ENCODE peak calls at places on chromosome 3, in nine cellular contexts. T is IMR-90, L is WTC11, Z is endothelial cell, D is glutamatergic neuron, E is AG09309, C is nephron progenitor cell, H is fibroblast of pulmonary artery, O is fibroblast of mammary gland. B is an unnamed sample.
A peak's percentile ranks its signal among the peaks of the same experiment; 100 is the strongest.

GRCh38 chr3:139629033-139629432 is 48.7 kb downstream of the NMNAT3 start:
- DNase-seq in T (peak; percentile 2), L (peak; percentile 52), Z (no peak), D (peak; percentile 28), E (no peak), C (no peak), H (peak; percentile 4), O (peak; percentile 10), B (no peak)

GRCh38 chr3:17489139-17489538 is 253.3 kb downstream of the TBC1D5 start:
- DNase-seq in T (peak; percentile 77), L (no peak), Z (no peak), D (no peak), E (no peak), C (no peak), H (peak; percentile 8), O (peak; percentile 68), B (no peak)

GRCh38 chr3:101979033-101979432 is 129.7 kb downstream of the NFKBIZ start:
- DNase-seq in T (no peak), L (no peak), Z (no peak), D (no peak), E (no peak), C (no peak), H (no peak), O (no peak), B (no peak)

GRCh38 chr3:195715583-195716266 is 5.1 kb upstream of the MUC20 start:
- DNase-seq in T (peak; percentile 57), L (no peak), Z (no peak), D (no peak), E (no peak), C (no peak), H (no peak), O (peak; percentile 76), B (no peak)

GRCh38 chr3:58090351-58090750 is 82.1 kb downstream of the FLNB start:
- DNase-seq in T (peak; percentile 86), L (no peak), Z (no peak), D (no peak), E (no peak), C (no peak), H (no peak), O (peak; percentile 45), B (no peak)

GRCh38 chr3:12796171-12797123 is at the start of gene CAND2:
- DNase-seq in T (peak; percentile 37), L (peak; percentile 48), Z (peak; percentile 40), D (peak; percentile 71), E (no peak), C (peak; percentile 75), H (peak; percentile 35), O (peak; percentile 36), B (peak; percentile 59)

GRCh38 chr3:172591876-172592771 is 68.9 kb upstream of the TNFSF10 start:
- DNase-seq in T (peak; percentile 16), L (no peak), Z (no peak), D (no peak), E (no peak), C (no peak), H (no peak), O (no peak), B (no peak)

GRCh38 chr3:59607628-59608027 is 557.8 kb upstream of the CFAP20DC start:
- DNase-seq in T (peak; percentile 16), L (no peak), Z (no peak), D (no peak), E (no peak), C (no peak), H (peak; percentile 6), O (peak; percentile 49), B (no peak)

GRCh38 chr3:197748597-197749314 is 927 bp upstream of the FYTTD1 start:
- DNase-seq in T (peak; percentile 43), L (no peak), Z (no peak), D (no peak), E (no peak), C (no peak), H (no peak), O (peak; percentile 60), B (no peak)

GRCh38 chr3:180617049-180617448 is 15.1 kb downstream of the TTC14 start:
- DNase-seq in T (no peak), L (no peak), Z (no peak), D (no peak), E (no peak), C (no peak), H (peak; percentile 10), O (peak; percentile 7), B (no peak)

GRCh38 chr3:68018275-68018674 is 363.9 kb upstream of the SUCLG2 start:
- DNase-seq in T (no peak), L (no peak), Z (no peak), D (no peak), E (no peak), C (no peak), H (no peak), O (no peak), B (no peak)

DNA sequence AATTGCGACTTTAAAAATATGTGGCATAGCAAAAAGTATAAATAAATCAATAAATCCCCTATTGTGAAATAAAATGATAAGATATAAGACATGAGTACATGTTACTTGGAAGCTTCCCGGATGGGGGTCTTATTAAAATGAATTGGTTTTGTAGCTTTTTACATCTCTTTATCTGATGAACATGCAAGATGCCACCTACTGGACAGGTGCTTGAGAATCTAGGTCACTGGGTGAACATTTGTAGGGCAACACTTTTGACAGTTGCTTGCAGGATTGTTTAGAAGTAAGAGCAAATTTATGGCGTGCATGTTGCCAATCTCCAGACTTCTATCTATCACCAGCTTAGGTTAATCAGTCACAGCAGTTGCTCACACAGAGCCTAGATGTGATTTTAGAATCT is 362.7 kb upstream of the SUCLG2 start:
- DNase-seq in T (no peak), L (no peak), Z (no peak), D (no peak), E (no peak), C (no peak), H (no peak), O (no peak), B (no peak)
- TF ChIP-seq CTCF in T (no peak), L (no peak), Z (no peak), D (no peak), E (no peak), C (no peak), H (no peak), O (no peak), B (no peak)

GRCh38 chr3:64400706-64401105 is 175.4 kb upstream of the PRICKLE2 start:
- DNase-seq in T (no peak), L (no peak), Z (no peak), D (no peak), E (no peak), C (no peak), H (no peak), O (no peak), B (no peak)

GRCh38 chr3:64398431-64398830 is 173.2 kb upstream of the PRICKLE2 start:
- DNase-seq in T (peak; percentile 44), L (no peak), Z (no peak), D (no peak), E (peak; percentile 84), C (no peak), H (no peak), O (peak; percentile 93), B (no peak)

GRCh38 chr3:64395490-64395889 is 170.2 kb upstream of the PRICKLE2 start:
- DNase-seq in T (no peak), L (no peak), Z (no peak), D (no peak), E (no peak), C (no peak), H (no peak), O (no peak), B (no peak)

DNA sequence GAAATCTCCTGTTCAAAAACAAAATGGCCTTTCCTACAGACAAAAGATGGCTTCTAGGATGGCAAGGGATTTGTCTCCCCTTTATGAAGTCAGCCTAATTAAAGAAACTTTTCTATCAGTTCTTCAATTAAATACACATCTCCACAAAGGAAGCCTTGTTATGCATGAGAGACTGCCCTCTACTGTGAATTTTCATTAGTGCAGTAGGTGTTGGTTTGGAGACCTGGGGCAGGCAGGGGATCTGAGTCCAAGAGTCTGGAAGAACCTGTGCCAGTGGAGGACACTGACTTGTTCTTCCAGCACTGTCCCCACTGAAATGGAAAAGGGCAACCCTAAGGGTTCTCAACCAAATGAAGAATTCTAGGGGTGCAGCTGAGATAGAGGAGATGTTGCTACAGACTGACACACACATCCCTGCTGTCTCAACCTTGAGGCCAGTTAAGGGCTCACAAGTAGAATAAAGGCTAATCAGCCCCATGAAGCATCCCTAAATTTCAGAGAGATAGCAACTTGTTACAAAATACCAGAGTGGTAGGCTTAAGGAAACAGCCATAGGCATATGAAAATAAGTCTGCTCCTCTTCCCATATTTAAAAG is 174.0 kb upstream of the PRICKLE2 start:
- DNase-seq in T (peak; percentile 70), L (peak; percentile 20), Z (peak; percentile 63), D (peak; percentile 20), E (no peak), C (peak; percentile 27), H (peak; percentile 80), O (peak; percentile 77), B (no peak)
- TF ChIP-seq CTCF in T (peak; percentile 85), L (peak; percentile 31), Z (peak; percentile 69), D (peak; percentile 76), E (peak; percentile 81), C (peak; percentile 66), H (peak; percentile 86), O (peak; percentile 88), B (peak; percentile 69)

DNA sequence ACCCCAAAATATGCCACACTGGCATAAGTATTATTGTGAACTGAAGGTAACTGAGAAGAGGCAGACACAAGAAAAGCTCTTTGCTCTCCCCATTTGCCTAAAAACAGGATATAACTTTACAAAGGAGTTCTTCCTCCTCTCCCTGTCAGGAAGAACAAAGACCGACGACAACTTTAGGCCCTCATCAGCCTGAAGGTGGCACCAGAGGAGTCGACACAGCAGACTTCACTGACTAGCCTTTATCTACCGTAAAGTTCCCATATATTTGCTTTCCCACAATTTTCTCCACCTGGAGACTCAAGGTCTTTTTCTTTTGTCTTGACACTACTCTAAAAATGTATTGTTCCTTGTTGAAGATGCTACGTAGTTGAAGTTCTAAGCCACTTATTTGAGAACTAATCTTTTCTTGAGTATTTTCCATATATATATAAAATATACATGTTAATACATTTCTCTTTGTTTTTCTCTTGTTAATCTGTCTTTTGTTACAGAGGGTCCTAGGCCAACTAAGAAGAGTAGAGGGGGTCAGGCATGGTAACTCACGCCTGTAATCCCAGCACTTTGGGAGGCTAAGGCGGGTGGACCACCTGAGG is 16.2 kb upstream of the XIRP1 start:
- DNase-seq in T (peak; percentile 56), L (peak; percentile 56), Z (peak; percentile 67), D (no peak), E (peak; percentile 24), C (peak; percentile 39), H (peak; percentile 67), O (peak; percentile 65), B (no peak)
- TF ChIP-seq CTCF in T (peak; percentile 60), L (no peak), Z (peak; percentile 40), D (no peak), E (peak; percentile 79), C (peak; percentile 49), H (peak; percentile 86), O (peak; percentile 81), B (peak; percentile 23)

DNA sequence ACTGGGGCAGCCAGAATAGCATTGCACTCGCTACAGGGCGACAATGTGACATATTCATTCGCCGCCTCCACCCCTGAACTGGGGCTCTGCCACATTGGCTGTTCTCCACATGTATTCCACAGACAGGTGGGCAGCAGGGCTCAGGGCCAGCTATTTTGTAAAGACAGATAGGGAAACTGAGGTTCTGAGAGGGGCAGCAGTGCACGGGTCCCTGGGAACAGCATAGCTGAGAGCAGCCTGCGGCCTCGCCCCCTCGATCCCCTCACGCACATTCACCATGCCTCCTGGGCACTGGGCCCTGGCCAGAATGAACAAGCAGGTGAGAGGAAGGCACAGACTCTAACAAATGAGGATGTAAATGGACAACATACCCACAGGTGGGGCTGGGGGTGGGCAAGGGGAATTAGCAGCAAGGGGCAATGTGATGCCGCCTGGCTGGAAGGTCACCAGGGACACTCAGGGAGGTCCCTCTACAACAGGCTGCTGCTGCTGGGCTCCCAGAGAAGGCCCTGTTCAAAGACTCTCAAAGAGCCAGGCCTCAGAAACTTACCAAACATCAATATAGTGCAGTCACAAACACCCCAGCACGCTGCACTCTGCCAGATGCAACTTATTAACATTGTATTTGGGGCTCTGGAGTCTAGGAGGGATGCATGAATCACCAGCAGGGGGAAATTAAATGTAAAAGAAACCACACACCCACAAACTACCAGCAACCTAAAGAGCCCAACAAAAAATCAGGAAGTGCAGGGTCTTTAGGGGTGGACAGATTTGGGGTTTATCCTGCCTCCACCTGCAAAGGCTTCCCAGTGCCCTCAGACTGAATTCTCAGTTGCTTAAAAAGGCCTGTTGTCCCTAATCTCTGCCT is 74.8 kb upstream of the SPATA12 start:
- DNase-seq in T (peak; percentile 38), L (no peak), Z (no peak), D (no peak), E (no peak), C (no peak), H (no peak), O (peak; percentile 74), B (no peak)
- TF ChIP-seq CTCF in T (no peak), L (no peak), Z (no peak), D (no peak), E (peak; percentile 12), C (no peak), H (peak; percentile 17), O (peak; percentile 26), B (no peak)

B was measured in mesothelial cell of epicardium.